ENCODE peak calls at places on chromosomes 16 and 17, in five cellular contexts. L is uterus, N is endothelial cell, Y is SHP77, Q is AG08396. R is an unnamed sample.

GRCh38 chr16:82924075-82924854 is 297.5 kb downstream of the CDH13 start:
- DNase-seq in L (no peak), N (no peak), Y (no peak), Q (no peak), R (peak)

GRCh38 chr16:379961-380836 is 1.6 kb downstream of the PGAP6 start:
- DNase-seq in L (no peak), N (no peak), Y (no peak), Q (no peak), R (no peak)

GRCh38 chr17:42518046-42518754 is 17.8 kb upstream of the NAGLU start:
- DNase-seq in L (peak), N (no peak), Y (no peak), Q (peak), R (no peak)

GRCh38 chr17:45722161-45722560 is 62.0 kb upstream of the CRHR1 start:
- DNase-seq in L (no peak), N (peak), Y (peak), Q (peak), R (no peak)

GRCh38 chr17:69779378-69780214 is 295.4 kb upstream of the KCNJ16 start:
- DNase-seq in L (no peak), N (no peak), Y (no peak), Q (no peak), R (no peak)

GRCh38 chr17:82031885-82032627 is 578 bp downstream of the RAC3 start:
- DNase-seq in L (no peak), N (no peak), Y (peak), Q (no peak), R (peak)

GRCh38 chr16:4442371-4442770 is 16.7 kb downstream of the DNAJA3 start:
- DNase-seq in L (no peak), N (no peak), Y (no peak), Q (no peak), R (no peak)

GRCh38 chr16:82761236-82761635 is 134.5 kb downstream of the CDH13 start:
- DNase-seq in L (peak), N (no peak), Y (no peak), Q (peak), R (no peak)

GRCh38 chr17:80660527-80661198 is 116.0 kb downstream of the RPTOR start:
- DNase-seq in L (no peak), N (no peak), Y (no peak), Q (no peak), R (no peak)

GRCh38 chr16:13005836-13006235 is 104.4 kb downstream of the SHISA9 start:
- DNase-seq in L (no peak), N (no peak), Y (no peak), Q (no peak), R (no peak)

GRCh38 chr17:9878791-9879525 is 26.1 kb downstream of the RCVRN start:
- DNase-seq in L (no peak), N (no peak), Y (no peak), Q (no peak), R (no peak)

GRCh38 chr17:62740066-62740465 is 68.0 kb downstream of the MARCHF10 start:
- DNase-seq in L (no peak), N (no peak), Y (no peak), Q (peak), R (no peak)

GRCh38 chr17:44084921-44085320 is 14.4 kb downstream of the G6PC3 start:
- DNase-seq in L (no peak), N (no peak), Y (no peak), Q (no peak), R (no peak)

GRCh38 chr16:87464691-87465300 is 28.0 kb downstream of the ZCCHC14 start:
- DNase-seq in L (peak), N (peak), Y (no peak), Q (peak), R (no peak)

GRCh38 chr16:13866073-13866472 is 53.9 kb upstream of the ERCC4 start:
- DNase-seq in L (peak), N (peak), Y (peak), Q (peak), R (peak)

GRCh38 chr17:63911657-63912100 is 621 bp upstream of the CSHL1 start:
- DNase-seq in L (peak), N (peak), Y (no peak), Q (peak), R (no peak)

GRCh38 chr17:44921122-44921882 is 6.0 kb upstream of the GFAP start:
- DNase-seq in L (no peak), N (no peak), Y (no peak), Q (no peak), R (no peak)